ENCODE peak calls at places on chromosome 16, in ten cellular contexts. One of them, this sample, is unnamed.

GRCh38 chr16:84360170-84360569 is 8.2 kb upstream of the ATP2C2 start:
- DNase-seq in PC-3: peak
- DNase-seq in IMR-90: peak
- DNase-seq in GM23248: no peak
- DNase-seq in astrocyte: peak
- DNase-seq in kidney: peak
- DNase-seq in endothelial cell of umbilical vein: no peak
- DNase-seq in fibroblast of lung: no peak
- DNase-seq in keratinocyte: no peak
- DNase-seq in neuronal stem cell: no peak
- DNase-seq in this sample: no peak

GRCh38 chr16:88455610-88456355 is 2.7 kb downstream of the ZFPM1 start:
- DNase-seq in astrocyte: peak
- DNase-seq in fibroblast of lung: peak
- DNase-seq in neuronal stem cell: no peak
- DNase-seq in GM23248: peak
- DNase-seq in IMR-90: peak
- DNase-seq in keratinocyte: no peak
- DNase-seq in endothelial cell of umbilical vein: peak
- DNase-seq in kidney: no peak
- DNase-seq in PC-3: peak
- DNase-seq in this sample: peak

GRCh38 chr16:66508261-66508913 is 41.5 kb downstream of the TK2 start:
- DNase-seq in endothelial cell of umbilical vein: peak
- DNase-seq in kidney: peak
- DNase-seq in keratinocyte: peak
- DNase-seq in astrocyte: peak
- DNase-seq in fibroblast of lung: peak
- DNase-seq in GM23248: peak
- DNase-seq in neuronal stem cell: no peak
- DNase-seq in IMR-90: no peak
- DNase-seq in PC-3: peak
- DNase-seq in this sample: no peak

GRCh38 chr16:77874347-77874746 is 86.0 kb downstream of the VAT1L start:
- DNase-seq in PC-3: no peak
- DNase-seq in IMR-90: no peak
- DNase-seq in fibroblast of lung: no peak
- DNase-seq in endothelial cell of umbilical vein: no peak
- DNase-seq in keratinocyte: no peak
- DNase-seq in GM23248: no peak
- DNase-seq in astrocyte: no peak
- DNase-seq in kidney: no peak
- DNase-seq in neuronal stem cell: no peak
- DNase-seq in this sample: no peak

GRCh38 chr16:50665128-50665878 is 15.8 kb downstream of the SNX20 start:
- DNase-seq in PC-3: peak
- DNase-seq in endothelial cell of umbilical vein: peak
- DNase-seq in keratinocyte: peak
- DNase-seq in neuronal stem cell: peak
- DNase-seq in GM23248: peak
- DNase-seq in kidney: peak
- DNase-seq in astrocyte: peak
- DNase-seq in IMR-90: peak
- DNase-seq in fibroblast of lung: peak
- DNase-seq in this sample: peak

GRCh38 chr16:264440-264951 is 11.2 kb downstream of the RGS11 start:
- DNase-seq in fibroblast of lung: no peak
- DNase-seq in kidney: no peak
- DNase-seq in astrocyte: no peak
- DNase-seq in endothelial cell of umbilical vein: no peak
- DNase-seq in keratinocyte: no peak
- DNase-seq in GM23248: no peak
- DNase-seq in PC-3: no peak
- DNase-seq in neuronal stem cell: no peak
- DNase-seq in IMR-90: no peak
- DNase-seq in this sample: no peak

GRCh38 chr16:78444-79145 is 570 bp downstream of the MPG start:
- DNase-seq in PC-3: peak
- DNase-seq in fibroblast of lung: peak
- DNase-seq in GM23248: peak
- DNase-seq in keratinocyte: no peak
- DNase-seq in astrocyte: peak
- DNase-seq in endothelial cell of umbilical vein: peak
- DNase-seq in neuronal stem cell: no peak
- DNase-seq in kidney: peak
- DNase-seq in IMR-90: peak
- DNase-seq in this sample: no peak

GRCh38 chr16:75248536-75249380 is 2.7 kb downstream of the BCAR1 start:
- DNase-seq in fibroblast of lung: no peak
- DNase-seq in PC-3: no peak
- DNase-seq in keratinocyte: no peak
- DNase-seq in IMR-90: no peak
- DNase-seq in GM23248: no peak
- DNase-seq in neuronal stem cell: no peak
- DNase-seq in kidney: peak
- DNase-seq in endothelial cell of umbilical vein: no peak
- DNase-seq in astrocyte: no peak
- DNase-seq in this sample: no peak

GRCh38 chr16:57735755-57736418 is at the start of gene KATNB1:
- DNase-seq in kidney: peak
- DNase-seq in keratinocyte: no peak
- DNase-seq in GM23248: no peak
- DNase-seq in IMR-90: no peak
- DNase-seq in PC-3: no peak
- DNase-seq in fibroblast of lung: no peak
- DNase-seq in astrocyte: peak
- DNase-seq in endothelial cell of umbilical vein: no peak
- DNase-seq in neuronal stem cell: no peak
- DNase-seq in this sample: no peak

GRCh38 chr16:57178793-57179212 is 7.0 kb downstream of the PSME3IP1 start:
- DNase-seq in fibroblast of lung: no peak
- DNase-seq in endothelial cell of umbilical vein: peak
- DNase-seq in GM23248: no peak
- DNase-seq in keratinocyte: no peak
- DNase-seq in IMR-90: peak
- DNase-seq in astrocyte: no peak
- DNase-seq in neuronal stem cell: no peak
- DNase-seq in kidney: no peak
- DNase-seq in PC-3: no peak
- DNase-seq in this sample: no peak

GRCh38 chr16:70734522-70734921 is 48.7 kb upstream of the MTSS2 start:
- DNase-seq in kidney: no peak
- DNase-seq in GM23248: no peak
- DNase-seq in neuronal stem cell: no peak
- DNase-seq in keratinocyte: no peak
- DNase-seq in fibroblast of lung: no peak
- DNase-seq in endothelial cell of umbilical vein: no peak
- DNase-seq in astrocyte: no peak
- DNase-seq in IMR-90: no peak
- DNase-seq in PC-3: no peak
- DNase-seq in this sample: no peak

GRCh38 chr16:70738083-70738977 is 52.5 kb upstream of the MTSS2 start:
- DNase-seq in endothelial cell of umbilical vein: peak
- DNase-seq in neuronal stem cell: no peak
- DNase-seq in IMR-90: peak
- DNase-seq in keratinocyte: no peak
- DNase-seq in astrocyte: no peak
- DNase-seq in fibroblast of lung: peak
- DNase-seq in PC-3: peak
- DNase-seq in GM23248: peak
- DNase-seq in kidney: no peak
- DNase-seq in this sample: no peak

GRCh38 chr16:70735141-70735979 is 49.5 kb upstream of the MTSS2 start:
- DNase-seq in kidney: no peak
- DNase-seq in GM23248: peak
- DNase-seq in fibroblast of lung: peak
- DNase-seq in IMR-90: peak
- DNase-seq in neuronal stem cell: no peak
- DNase-seq in keratinocyte: no peak
- DNase-seq in PC-3: no peak
- DNase-seq in endothelial cell of umbilical vein: no peak
- DNase-seq in astrocyte: no peak
- DNase-seq in this sample: no peak

GRCh38 chr16:70737377-70738082 is 51.7 kb upstream of the MTSS2 start:
- DNase-seq in IMR-90: peak
- DNase-seq in endothelial cell of umbilical vein: no peak
- DNase-seq in kidney: no peak
- DNase-seq in keratinocyte: no peak
- DNase-seq in neuronal stem cell: no peak
- DNase-seq in GM23248: peak
- DNase-seq in fibroblast of lung: peak
- DNase-seq in PC-3: no peak
- DNase-seq in astrocyte: peak
- DNase-seq in this sample: no peak

GRCh38 chr16:70736454-70737376 is 50.9 kb upstream of the MTSS2 start:
- DNase-seq in IMR-90: peak
- DNase-seq in astrocyte: no peak
- DNase-seq in kidney: no peak
- DNase-seq in neuronal stem cell: no peak
- DNase-seq in keratinocyte: no peak
- DNase-seq in endothelial cell of umbilical vein: no peak
- DNase-seq in PC-3: no peak
- DNase-seq in GM23248: peak
- DNase-seq in fibroblast of lung: peak
- DNase-seq in this sample: no peak
- H3K9ac ChIP-seq in IMR-90: peak
- H3K9ac ChIP-seq in astrocyte: peak
- H3K9ac ChIP-seq in kidney: no peak
- H3K9ac ChIP-seq in neuronal stem cell: peak
- H3K9ac ChIP-seq in keratinocyte: peak
- H3K9ac ChIP-seq in endothelial cell of umbilical vein: no peak
- H3K9ac ChIP-seq in PC-3: no peak
- H3K9ac ChIP-seq in GM23248: peak
- H3K9ac ChIP-seq in fibroblast of lung: peak
- H3K9ac ChIP-seq in this sample: no peak

DNA sequence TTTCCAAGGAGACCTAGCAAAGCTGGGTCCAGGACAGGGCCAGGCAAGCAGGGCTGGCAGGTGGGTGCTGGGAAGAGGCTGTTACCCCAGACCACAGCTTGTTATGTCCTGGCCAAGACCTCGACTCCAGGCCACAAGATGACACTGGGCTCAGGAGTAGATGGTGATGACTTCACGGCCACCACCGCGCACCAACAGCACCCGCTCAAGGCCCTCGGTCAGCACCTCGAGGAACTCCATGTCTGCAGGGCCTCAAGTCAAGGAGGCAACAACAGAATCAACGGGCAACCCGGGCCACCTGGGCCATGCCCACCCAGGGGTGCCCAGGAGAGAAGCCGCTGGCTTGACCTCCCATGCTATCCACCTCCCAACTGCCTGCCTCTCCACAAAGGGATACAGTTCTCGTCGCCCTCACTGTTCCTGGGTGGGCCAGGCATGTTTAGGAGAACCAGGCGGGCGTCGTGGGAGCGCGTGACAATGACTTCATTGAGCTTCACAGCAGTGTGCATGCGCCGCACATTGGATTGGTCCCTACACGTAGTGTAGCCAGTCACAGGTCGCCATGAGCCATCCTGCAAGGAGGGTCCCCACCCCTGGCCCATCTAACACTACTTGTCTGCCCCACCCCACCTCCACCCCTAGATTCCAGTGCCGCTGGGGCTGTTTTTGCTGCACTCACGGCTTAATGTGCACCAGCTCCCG is 921 bp upstream of the LCAT start:
- DNase-seq in kidney: no peak
- DNase-seq in neuronal stem cell: no peak
- DNase-seq in GM23248: no peak
- DNase-seq in astrocyte: no peak
- DNase-seq in endothelial cell of umbilical vein: no peak
- DNase-seq in fibroblast of lung: no peak
- DNase-seq in keratinocyte: no peak
- DNase-seq in PC-3: no peak
- DNase-seq in IMR-90: no peak
- DNase-seq in this sample: no peak
- H3K9ac ChIP-seq in kidney: no peak
- H3K9ac ChIP-seq in neuronal stem cell: no peak
- H3K9ac ChIP-seq in GM23248: no peak
- H3K9ac ChIP-seq in astrocyte: peak
- H3K9ac ChIP-seq in endothelial cell of umbilical vein: no peak
- H3K9ac ChIP-seq in fibroblast of lung: no peak
- H3K9ac ChIP-seq in keratinocyte: no peak
- H3K9ac ChIP-seq in PC-3: no peak
- H3K9ac ChIP-seq in IMR-90: no peak
- H3K9ac ChIP-seq in this sample: no peak

DNA sequence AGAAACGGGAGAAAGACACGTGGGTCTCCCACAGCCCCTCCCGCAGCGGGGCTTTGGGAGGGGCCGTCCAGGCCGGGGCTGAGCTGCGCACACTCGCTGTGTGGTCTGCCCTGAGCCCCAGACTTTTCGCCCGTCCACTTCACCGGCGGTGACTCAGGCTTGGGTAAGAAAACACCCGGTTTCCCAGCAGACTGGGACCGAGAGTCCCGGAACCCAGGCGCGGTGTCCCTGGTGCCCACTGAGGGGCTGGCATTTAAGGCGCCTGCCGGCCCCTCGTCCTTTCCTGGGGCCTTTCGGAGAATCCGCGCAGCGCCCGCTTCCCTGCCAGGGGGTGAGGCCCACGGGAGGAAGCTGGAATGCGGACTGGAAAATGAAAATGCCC is 100.4 kb downstream of the C16orf95 start:
- DNase-seq in neuronal stem cell: no peak
- DNase-seq in IMR-90: no peak
- DNase-seq in keratinocyte: no peak
- DNase-seq in fibroblast of lung: no peak
- DNase-seq in astrocyte: peak
- DNase-seq in GM23248: no peak
- DNase-seq in kidney: no peak
- DNase-seq in PC-3: no peak
- DNase-seq in endothelial cell of umbilical vein: peak
- DNase-seq in this sample: no peak
- H3K9ac ChIP-seq in neuronal stem cell: peak
- H3K9ac ChIP-seq in IMR-90: no peak
- H3K9ac ChIP-seq in keratinocyte: no peak
- H3K9ac ChIP-seq in fibroblast of lung: no peak
- H3K9ac ChIP-seq in astrocyte: peak
- H3K9ac ChIP-seq in GM23248: no peak
- H3K9ac ChIP-seq in kidney: no peak
- H3K9ac ChIP-seq in PC-3: no peak
- H3K9ac ChIP-seq in endothelial cell of umbilical vein: no peak
- H3K9ac ChIP-seq in this sample: no peak

GRCh38 chr16:25031441-25032307 is 16.5 kb upstream of the ARHGAP17 start:
- DNase-seq in endothelial cell of umbilical vein: peak
- DNase-seq in neuronal stem cell: peak
- DNase-seq in IMR-90: peak
- DNase-seq in kidney: peak
- DNase-seq in GM23248: peak
- DNase-seq in PC-3: peak
- DNase-seq in astrocyte: peak
- DNase-seq in keratinocyte: peak
- DNase-seq in fibroblast of lung: peak
- DNase-seq in this sample: peak
- H3K9ac ChIP-seq in endothelial cell of umbilical vein: peak
- H3K9ac ChIP-seq in neuronal stem cell: peak
- H3K9ac ChIP-seq in IMR-90: peak
- H3K9ac ChIP-seq in kidney: peak
- H3K9ac ChIP-seq in GM23248: peak
- H3K9ac ChIP-seq in PC-3: peak
- H3K9ac ChIP-seq in astrocyte: peak
- H3K9ac ChIP-seq in keratinocyte: peak
- H3K9ac ChIP-seq in fibroblast of lung: peak
- H3K9ac ChIP-seq in this sample: peak